ENCODE peak calls at places on chromosomes 12 and 14, in seven cellular contexts. A, Q, X, Y, M, U and E are unnamed samples.

GRCh38 chr12:72036393-72036792 is 97.7 kb downstream of the TPH2 start:
- DNase-seq in U (no peak), M (no peak), Q (no peak), X (no peak), Y (no peak), A (no peak), E (no peak)

GRCh38 chr12:124179936-124180605 is 114.8 kb upstream of the RFLNA start:
- DNase-seq in U (no peak), Q (no peak), A (no peak), Y (no peak), M (no peak), X (no peak), E (no peak)

GRCh38 chr14:55133416-55133815 is 4.4 kb downstream of the LGALS3 start:
- DNase-seq in U (no peak), Y (no peak), Q (no peak), M (no peak), A (no peak), X (no peak), E (no peak)

GRCh38 chr12:65640489-65640901 is 183.8 kb upstream of the HMGA2 start:
- DNase-seq in A (no peak), Q (no peak), X (no peak), U (no peak), M (no peak), Y (no peak), E (no peak)

GRCh38 chr12:127272864-127273263 is 994.1 kb upstream of the TMEM132C start:
- DNase-seq in X (no peak), Y (no peak), Q (no peak), M (no peak), A (no peak), U (no peak), E (peak; percentile 40)

GRCh38 chr14:89033756-89034155 is 209.3 kb downstream of the TTC8 start:
- DNase-seq in Q (no peak), A (no peak), Y (no peak), M (no peak), U (no peak), X (no peak), E (no peak)

GRCh38 chr14:41785696-41786095 is 179.0 kb downstream of the LRFN5 start:
- DNase-seq in U (no peak), Y (no peak), A (no peak), X (no peak), Q (no peak), M (no peak), E (no peak)

GRCh38 chr14:65360144-65360784 is 52.3 kb upstream of the FUT8 start:
- DNase-seq in Y (no peak), U (no peak), Q (no peak), M (no peak), A (no peak), X (no peak), E (no peak)

GRCh38 chr14:104859900-104860299 is 5.2 kb upstream of the CEP170B start:
- DNase-seq in X (no peak), U (no peak), Y (no peak), Q (no peak), A (no peak), M (no peak), E (no peak)

GRCh38 chr14:100979780-100980179 is 76.3 kb upstream of the RTL1 start:
- DNase-seq in U (no peak), Y (no peak), M (no peak), X (no peak), Q (no peak), A (no peak), E (peak; percentile 21)

GRCh38 chr12:65905941-65906471 is 81.7 kb downstream of the HMGA2 start:
- DNase-seq in A (no peak), U (no peak), Y (no peak), X (no peak), Q (no peak), M (no peak), E (no peak)

GRCh38 chr14:103188691-103189480 is 65.6 kb downstream of the TNFAIP2 start:
- DNase-seq in M (no peak), A (no peak), X (peak; percentile 14), Y (peak; percentile 54), U (no peak), Q (peak; percentile 19), E (no peak)